ENCODE peak calls at places on chromosomes 6 and 20, in nine cellular contexts. X, L, D, H, V, B, Q, C and W are unnamed samples.
A peak's percentile ranks its signal among the peaks of the same experiment; 100 is the strongest.

GRCh38 chr6:95973976-95974375 is 41.8 kb upstream of the FUT9 start:
- DNase-seq in X (no peak), L (no peak), D (no peak), H (no peak), V (no peak), B (no peak), Q (no peak), C (no peak), W (no peak)

GRCh38 chr20:35663813-35664543 is 722 bp downstream of the CPNE1 start:
- DNase-seq in X (peak; percentile 53), L (no peak), D (peak; percentile 39), H (peak; percentile 34), V (peak; percentile 36), B (peak; percentile 24), Q (peak; percentile 48), C (peak; percentile 10), W (no peak)

GRCh38 chr6:54574671-54575070 is 266.4 kb downstream of the TINAG start:
- DNase-seq in X (no peak), L (no peak), D (no peak), H (no peak), V (no peak), B (no peak), Q (no peak), C (no peak), W (no peak)

GRCh38 chr6:158516098-158516497 is 43.8 kb upstream of the TMEM181 start:
- DNase-seq in X (no peak), L (no peak), D (peak; percentile 48), H (no peak), V (no peak), B (no peak), Q (no peak), C (no peak), W (no peak)

GRCh38 chr20:58981564-58982364 is 708 bp downstream of the NELFCD start:
- DNase-seq in X (no peak), L (no peak), D (no peak), H (peak; percentile 44), V (no peak), B (peak; percentile 21), Q (no peak), C (no peak), W (no peak)

GRCh38 chr6:3267162-3267561 is 8.4 kb downstream of the PSMG4 start:
- DNase-seq in X (no peak), L (no peak), D (no peak), H (no peak), V (peak; percentile 49), B (no peak), Q (no peak), C (no peak), W (no peak)

GRCh38 chr6:17808609-17809008 is 101.9 kb upstream of the NUP153 start:
- DNase-seq in X (no peak), L (no peak), D (no peak), H (no peak), V (no peak), B (no peak), Q (no peak), C (no peak), W (no peak)

GRCh38 chr20:40682104-40683045 is 6.7 kb downstream of the MAFB start:
- DNase-seq in X (no peak), L (no peak), D (no peak), H (peak; percentile 38), V (no peak), B (no peak), Q (no peak), C (no peak), W (no peak)

GRCh38 chr6:33794910-33795615 is 6.1 kb upstream of the LEMD2 start:
- DNase-seq in X (no peak), L (no peak), D (no peak), H (no peak), V (no peak), B (no peak), Q (no peak), C (no peak), W (no peak)
- TF ChIP-seq CTCF in X (no peak), L (no peak), D (no peak), H (no peak), V (no peak), B (no peak), Q (no peak), C (no peak), W (no peak)

GRCh38 chr6:85354761-85355618 is 94.9 kb upstream of the NT5E start:
- DNase-seq in X (peak; percentile 61), L (peak; percentile 12), D (peak; percentile 71), H (peak; percentile 74), V (peak; percentile 67), B (peak; percentile 81), Q (peak; percentile 57), C (peak; percentile 62), W (peak; percentile 59)
- TF ChIP-seq CTCF in X (peak; percentile 92), L (peak; percentile 77), D (peak; percentile 98), H (peak; percentile 87), V (peak; percentile 83), B (peak; percentile 91), Q (peak; percentile 98), C (peak; percentile 100), W (peak; percentile 89)

DNA sequence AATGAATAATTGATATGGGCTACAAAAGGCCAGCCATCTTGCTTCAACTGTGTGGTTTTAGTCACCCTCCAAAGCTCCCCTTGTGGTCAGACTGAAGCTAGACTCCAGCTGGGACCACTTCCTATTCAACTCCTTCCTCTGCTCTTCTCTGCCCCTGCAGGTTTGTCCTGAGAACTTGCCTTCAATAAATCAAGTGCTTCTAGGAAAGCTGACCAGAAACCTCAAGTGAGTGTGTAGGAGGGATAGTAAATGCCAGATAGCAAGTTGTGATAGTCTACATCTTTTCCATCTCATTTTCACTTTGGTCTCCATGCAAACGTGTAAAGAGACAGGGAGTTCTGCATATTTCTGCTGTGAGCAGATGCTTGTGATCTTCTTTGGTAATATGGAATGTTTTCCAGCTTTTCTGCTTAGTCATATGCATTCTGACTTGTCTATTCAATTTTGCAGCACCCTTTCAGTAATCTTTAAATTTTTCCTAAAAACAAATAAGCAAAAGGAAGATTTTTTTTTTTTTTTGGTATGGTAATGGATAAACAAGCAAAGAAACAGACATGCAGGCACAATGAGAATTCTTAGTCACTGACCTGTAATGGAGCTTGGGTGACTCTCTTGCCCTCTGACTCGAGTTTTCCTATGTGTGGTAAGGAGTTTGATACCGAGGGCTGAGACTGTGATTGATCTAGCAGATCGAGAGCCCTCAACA is 201.3 kb upstream of the BTBD3 start:
- DNase-seq in X (no peak), L (peak; percentile 85), D (peak; percentile 48), H (no peak), V (no peak), B (peak; percentile 96), Q (no peak), C (no peak), W (peak; percentile 8)
- TF ChIP-seq CTCF in X (no peak), L (peak; percentile 62), D (peak; percentile 40), H (no peak), V (no peak), B (peak; percentile 71), Q (no peak), C (peak; percentile 60), W (peak; percentile 43)

GRCh38 chr6:38933426-38933825 is 115.2 kb upstream of the GLP1R start:
- DNase-seq in X (no peak), L (no peak), D (no peak), H (no peak), V (no peak), B (peak; percentile 9), Q (no peak), C (no peak), W (no peak)
- TF ChIP-seq CTCF in X (peak; percentile 20), L (peak; percentile 5), D (no peak), H (no peak), V (no peak), B (peak; percentile 25), Q (no peak), C (no peak), W (no peak)

DNA sequence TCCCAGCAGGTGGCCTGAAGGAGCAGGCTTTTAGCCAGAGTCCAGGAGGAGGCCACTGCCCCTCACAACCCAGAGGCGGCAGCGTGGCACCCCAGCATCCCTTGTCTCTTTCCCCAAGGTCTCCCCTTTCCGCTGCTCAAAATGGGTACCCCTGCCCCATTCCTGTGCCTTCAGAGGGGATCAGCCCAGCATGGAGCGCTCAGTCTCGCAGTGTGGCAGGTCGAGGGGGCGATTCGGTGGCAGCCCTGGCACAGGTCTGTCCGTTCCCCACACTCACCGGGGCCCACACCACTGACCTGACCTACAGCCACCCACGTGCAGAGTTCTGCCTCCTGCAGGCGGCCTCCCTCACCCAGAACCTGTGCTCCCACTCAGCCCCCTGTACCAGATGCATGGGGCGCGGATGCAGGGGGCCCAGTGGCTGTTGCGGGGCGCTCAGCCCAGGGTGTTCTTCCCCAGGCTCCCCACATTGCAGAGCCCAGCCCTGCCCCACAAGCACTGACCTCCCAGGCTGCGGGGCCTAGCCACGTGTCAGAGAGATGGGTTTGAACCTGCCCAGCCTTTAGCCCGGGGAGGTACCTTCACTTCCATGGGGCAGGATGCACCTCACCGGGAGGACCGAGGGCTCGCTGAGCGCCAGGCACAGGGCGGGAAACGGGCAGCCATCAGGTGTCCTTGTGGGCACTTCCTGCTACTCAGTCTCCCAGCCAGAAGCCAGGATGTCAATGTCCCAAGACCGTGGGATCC is 41.8 kb downstream of the DSTN start:
- DNase-seq in X (no peak), L (no peak), D (no peak), H (peak; percentile 42), V (no peak), B (no peak), Q (peak; percentile 25), C (no peak), W (no peak)
- TF ChIP-seq CTCF in X (no peak), L (no peak), D (peak; percentile 60), H (no peak), V (no peak), B (no peak), Q (no peak), C (peak; percentile 61), W (peak; percentile 40)

GRCh38 chr6:33981861-33982260 is 164.0 kb downstream of the GRM4 start:
- DNase-seq in X (no peak), L (no peak), D (no peak), H (no peak), V (no peak), B (no peak), Q (no peak), C (no peak), W (no peak)

GRCh38 chr6:33984466-33985332 is 161.2 kb downstream of the GRM4 start:
- DNase-seq in X (no peak), L (no peak), D (no peak), H (no peak), V (no peak), B (no peak), Q (no peak), C (no peak), W (no peak)

GRCh38 chr6:33983721-33984465 is 162.0 kb downstream of the GRM4 start:
- DNase-seq in X (no peak), L (no peak), D (no peak), H (no peak), V (no peak), B (no peak), Q (no peak), C (no peak), W (no peak)

GRCh38 chr6:33981421-33981820 is 164.5 kb downstream of the GRM4 start:
- DNase-seq in X (no peak), L (no peak), D (no peak), H (no peak), V (no peak), B (no peak), Q (no peak), C (no peak), W (no peak)

GRCh38 chr6:33983109-33983475 is 162.8 kb downstream of the GRM4 start:
- DNase-seq in X (peak; percentile 75), L (no peak), D (no peak), H (no peak), V (peak; percentile 62), B (no peak), Q (no peak), C (no peak), W (no peak)
- TF ChIP-seq CTCF in X (peak; percentile 35), L (no peak), D (no peak), H (no peak), V (no peak), B (no peak), Q (no peak), C (no peak), W (no peak)